ENCODE peak calls at places on chromosomes 13 and 19, in nine cellular contexts. One of them, this sample, is unnamed.
A peak's percentile ranks its signal among the peaks of the same experiment; 100 is the strongest.

GRCh38 chr13:49711218-49711863 is 20.1 kb upstream of the EBPL start:
- DNase-seq in fibroblast of the aortic adventitia: peak; percentile 41
- DNase-seq in colonic mucosa: no peak
- DNase-seq in thoracic aorta: no peak
- DNase-seq in cardiac fibroblast: peak; percentile 62
- DNase-seq in HFF-Myc: peak; percentile 62
- DNase-seq in GM12865: no peak
- DNase-seq in fibroblast of pulmonary artery: peak; percentile 83
- DNase-seq in ovary: no peak
- DNase-seq in this sample: peak; percentile 94

GRCh38 chr13:32823597-32823996 is 192.6 kb upstream of the KL start:
- DNase-seq in fibroblast of the aortic adventitia: no peak
- DNase-seq in colonic mucosa: no peak
- DNase-seq in thoracic aorta: no peak
- DNase-seq in cardiac fibroblast: no peak
- DNase-seq in HFF-Myc: no peak
- DNase-seq in GM12865: no peak
- DNase-seq in fibroblast of pulmonary artery: no peak
- DNase-seq in ovary: no peak
- DNase-seq in this sample: no peak

GRCh38 chr19:19550454-19550842 is 12.4 kb downstream of the CILP2 start:
- DNase-seq in fibroblast of the aortic adventitia: peak; percentile 55
- DNase-seq in colonic mucosa: no peak
- DNase-seq in thoracic aorta: no peak
- DNase-seq in cardiac fibroblast: peak; percentile 39
- DNase-seq in HFF-Myc: no peak
- DNase-seq in GM12865: no peak
- DNase-seq in fibroblast of pulmonary artery: peak; percentile 38
- DNase-seq in ovary: no peak
- DNase-seq in this sample: no peak

GRCh38 chr19:7658219-7658686 is 10.6 kb upstream of the RETN start:
- DNase-seq in fibroblast of the aortic adventitia: no peak
- DNase-seq in colonic mucosa: no peak
- DNase-seq in thoracic aorta: no peak
- DNase-seq in cardiac fibroblast: no peak
- DNase-seq in HFF-Myc: no peak
- DNase-seq in GM12865: peak; percentile 96
- DNase-seq in fibroblast of pulmonary artery: no peak
- DNase-seq in ovary: no peak
- DNase-seq in this sample: no peak

GRCh38 chr19:41978470-41978869 is 15.6 kb downstream of the ATP1A3 start:
- DNase-seq in fibroblast of the aortic adventitia: no peak
- DNase-seq in colonic mucosa: no peak
- DNase-seq in thoracic aorta: no peak
- DNase-seq in cardiac fibroblast: no peak
- DNase-seq in HFF-Myc: no peak
- DNase-seq in GM12865: no peak
- DNase-seq in fibroblast of pulmonary artery: no peak
- DNase-seq in ovary: no peak
- DNase-seq in this sample: no peak

GRCh38 chr19:7883796-7884570 is 4.3 kb upstream of the LRRC8E start:
- DNase-seq in fibroblast of the aortic adventitia: peak; percentile 27
- DNase-seq in colonic mucosa: no peak
- DNase-seq in thoracic aorta: no peak
- DNase-seq in cardiac fibroblast: peak; percentile 70
- DNase-seq in HFF-Myc: no peak
- DNase-seq in GM12865: no peak
- DNase-seq in fibroblast of pulmonary artery: no peak
- DNase-seq in ovary: no peak
- DNase-seq in this sample: peak; percentile 40

GRCh38 chr19:961866-962620 is 22.1 kb upstream of the WDR18 start:
- DNase-seq in fibroblast of the aortic adventitia: peak; percentile 53
- DNase-seq in colonic mucosa: peak; percentile 80
- DNase-seq in thoracic aorta: no peak
- DNase-seq in cardiac fibroblast: no peak
- DNase-seq in HFF-Myc: no peak
- DNase-seq in GM12865: no peak
- DNase-seq in fibroblast of pulmonary artery: no peak
- DNase-seq in ovary: no peak
- DNase-seq in this sample: peak; percentile 90

GRCh38 chr13:40146063-40146462 is 490.6 kb downstream of the COG6 start:
- DNase-seq in fibroblast of the aortic adventitia: no peak
- DNase-seq in colonic mucosa: no peak
- DNase-seq in thoracic aorta: no peak
- DNase-seq in cardiac fibroblast: no peak
- DNase-seq in HFF-Myc: no peak
- DNase-seq in GM12865: no peak
- DNase-seq in fibroblast of pulmonary artery: no peak
- DNase-seq in ovary: no peak
- DNase-seq in this sample: no peak

GRCh38 chr13:100432611-100433010 is 156.0 kb downstream of the GGACT start:
- DNase-seq in fibroblast of the aortic adventitia: no peak
- DNase-seq in colonic mucosa: no peak
- DNase-seq in thoracic aorta: no peak
- DNase-seq in cardiac fibroblast: no peak
- DNase-seq in HFF-Myc: no peak
- DNase-seq in GM12865: peak; percentile 9
- DNase-seq in fibroblast of pulmonary artery: no peak
- DNase-seq in ovary: no peak
- DNase-seq in this sample: no peak

GRCh38 chr13:47875206-47875605 is 125.9 kb downstream of the SUCLA2 start:
- DNase-seq in fibroblast of the aortic adventitia: no peak
- DNase-seq in colonic mucosa: no peak
- DNase-seq in thoracic aorta: no peak
- DNase-seq in cardiac fibroblast: no peak
- DNase-seq in HFF-Myc: no peak
- DNase-seq in GM12865: no peak
- DNase-seq in fibroblast of pulmonary artery: no peak
- DNase-seq in ovary: no peak
- DNase-seq in this sample: no peak

DNA sequence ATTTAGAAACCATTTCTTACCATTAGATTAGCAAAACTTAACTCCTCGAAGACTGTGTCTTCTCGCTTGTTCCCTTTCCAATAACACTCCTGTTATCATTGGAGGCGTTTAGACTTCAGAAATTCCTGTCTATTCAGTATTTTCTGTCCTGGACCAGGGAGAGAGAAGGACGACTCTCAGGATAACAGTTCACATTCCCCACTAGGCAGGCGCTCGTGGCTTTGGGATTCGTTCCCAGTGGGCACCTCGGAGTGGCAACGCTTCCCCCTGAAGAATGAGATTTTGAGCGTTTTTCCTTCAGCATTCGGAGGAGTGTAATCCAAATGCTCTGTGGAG is 429 bp upstream of the ZNF225 start:
- DNase-seq in fibroblast of the aortic adventitia: no peak
- DNase-seq in colonic mucosa: no peak
- DNase-seq in thoracic aorta: no peak
- DNase-seq in cardiac fibroblast: no peak
- DNase-seq in HFF-Myc: no peak
- DNase-seq in GM12865: no peak
- DNase-seq in fibroblast of pulmonary artery: no peak
- DNase-seq in ovary: no peak
- DNase-seq in this sample: no peak
- TF ChIP-seq CTCF in fibroblast of the aortic adventitia: no peak
- TF ChIP-seq CTCF in colonic mucosa: no peak
- TF ChIP-seq CTCF in thoracic aorta: no peak
- TF ChIP-seq CTCF in cardiac fibroblast: no peak
- TF ChIP-seq CTCF in HFF-Myc: no peak
- TF ChIP-seq CTCF in GM12865: no peak
- TF ChIP-seq CTCF in fibroblast of pulmonary artery: no peak
- TF ChIP-seq CTCF in ovary: no peak
- TF ChIP-seq CTCF in this sample: no peak

GRCh38 chr19:32333227-32333626 is 12.2 kb upstream of the ZNF507 start:
- DNase-seq in fibroblast of the aortic adventitia: no peak
- DNase-seq in colonic mucosa: no peak
- DNase-seq in thoracic aorta: no peak
- DNase-seq in cardiac fibroblast: no peak
- DNase-seq in HFF-Myc: no peak
- DNase-seq in GM12865: no peak
- DNase-seq in fibroblast of pulmonary artery: no peak
- DNase-seq in ovary: no peak
- DNase-seq in this sample: no peak

GRCh38 chr19:32337176-32337808 is 8.1 kb upstream of the ZNF507 start:
- DNase-seq in fibroblast of the aortic adventitia: no peak
- DNase-seq in colonic mucosa: no peak
- DNase-seq in thoracic aorta: no peak
- DNase-seq in cardiac fibroblast: peak; percentile 20
- DNase-seq in HFF-Myc: no peak
- DNase-seq in GM12865: no peak
- DNase-seq in fibroblast of pulmonary artery: no peak
- DNase-seq in ovary: no peak
- DNase-seq in this sample: no peak

GRCh38 chr19:32339988-32340874 is 5.2 kb upstream of the ZNF507 start:
- DNase-seq in fibroblast of the aortic adventitia: peak; percentile 43
- DNase-seq in colonic mucosa: peak; percentile 66
- DNase-seq in thoracic aorta: peak; percentile 29
- DNase-seq in cardiac fibroblast: peak; percentile 64
- DNase-seq in HFF-Myc: no peak
- DNase-seq in GM12865: peak; percentile 47
- DNase-seq in fibroblast of pulmonary artery: peak; percentile 61
- DNase-seq in ovary: peak; percentile 26
- DNase-seq in this sample: peak; percentile 47

DNA sequence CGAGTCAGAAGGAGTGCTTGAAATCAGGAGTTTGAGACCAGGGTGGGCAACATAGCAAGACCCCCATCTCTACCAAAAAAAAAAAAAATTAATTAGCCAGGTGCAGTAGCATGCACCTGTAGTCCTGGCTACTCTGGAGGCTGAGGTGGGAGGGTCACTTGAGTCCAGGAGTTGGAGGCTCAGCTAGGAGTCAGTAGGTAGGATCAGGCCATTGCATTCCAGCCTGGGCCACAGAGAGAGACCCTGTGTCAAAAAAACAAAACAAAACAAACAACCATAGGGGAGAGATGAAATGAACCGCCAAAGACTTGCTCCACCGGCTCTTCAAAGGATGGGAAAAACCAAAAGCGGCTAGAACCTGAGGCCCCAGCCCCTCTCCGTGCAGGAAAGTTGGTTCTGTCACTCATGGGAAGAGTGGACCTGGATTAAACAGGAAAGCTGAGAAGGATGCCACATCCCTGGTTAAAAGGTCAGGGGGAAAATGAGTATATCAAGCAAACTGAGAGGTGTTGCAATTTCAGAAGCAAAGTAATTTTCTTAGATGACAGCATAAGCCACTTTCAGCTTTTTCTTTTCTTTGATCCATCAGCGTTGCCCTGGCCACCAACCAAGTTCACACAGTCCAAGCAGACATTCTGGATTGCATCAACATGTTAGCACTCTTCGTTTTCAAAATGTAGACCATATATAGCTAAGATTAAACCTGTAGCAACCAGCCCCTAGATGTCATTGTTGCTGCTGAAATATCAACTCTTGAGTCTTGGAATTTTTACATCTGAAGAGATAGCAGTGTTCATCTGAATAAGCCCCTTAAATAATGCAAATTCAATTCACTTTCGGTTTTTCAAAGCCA is 8.9 kb upstream of the ZNF507 start:
- DNase-seq in fibroblast of the aortic adventitia: peak; percentile 76
- DNase-seq in colonic mucosa: no peak
- DNase-seq in thoracic aorta: no peak
- DNase-seq in cardiac fibroblast: peak; percentile 80
- DNase-seq in HFF-Myc: no peak
- DNase-seq in GM12865: no peak
- DNase-seq in fibroblast of pulmonary artery: peak; percentile 83
- DNase-seq in ovary: no peak
- DNase-seq in this sample: peak; percentile 74
- H3K4me3 ChIP-seq in fibroblast of the aortic adventitia: peak overlapping the region; percentile 52
- H3K4me3 ChIP-seq in colonic mucosa: no peak overlapping the region
- H3K4me3 ChIP-seq in thoracic aorta: peak overlapping the region; percentile 58
- H3K4me3 ChIP-seq in cardiac fibroblast: peak overlapping the region; percentile 35
- H3K4me3 ChIP-seq in HFF-Myc: no peak overlapping the region
- H3K4me3 ChIP-seq in GM12865: no peak overlapping the region
- H3K4me3 ChIP-seq in fibroblast of pulmonary artery: peak overlapping the region; percentile 53
- H3K4me3 ChIP-seq in ovary: no peak overlapping the region
- H3K4me3 ChIP-seq in this sample: peak overlapping the region; percentile 45

DNA sequence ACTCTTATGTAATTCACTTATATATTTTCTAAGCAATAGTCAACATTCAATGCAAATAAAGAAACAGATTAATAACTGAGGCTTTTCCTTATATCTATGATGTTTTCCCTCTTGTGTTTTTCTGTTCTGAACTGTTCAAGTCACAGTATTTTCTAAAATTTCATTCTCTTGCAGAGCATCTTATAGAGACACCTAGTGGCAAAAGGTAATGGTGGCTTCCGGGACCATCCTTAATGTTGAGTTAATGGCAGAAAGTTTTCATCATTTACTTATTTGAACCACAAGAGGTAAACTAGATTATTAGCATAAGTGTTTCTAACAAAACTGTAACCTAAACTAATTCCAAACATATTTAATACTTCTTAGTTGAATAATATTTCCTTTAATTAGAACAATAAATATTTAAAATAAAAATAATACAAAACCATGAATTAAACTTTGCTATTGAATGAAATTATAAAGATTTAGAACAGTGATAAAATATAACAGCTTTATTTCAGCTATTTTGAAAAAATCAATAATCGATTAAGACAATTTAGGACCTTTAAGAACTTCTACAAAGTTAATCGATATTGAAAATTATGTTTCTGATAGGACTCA is 1.7 kb upstream of the SLITRK5 start:
- DNase-seq in fibroblast of the aortic adventitia: peak; percentile 6
- DNase-seq in colonic mucosa: no peak
- DNase-seq in thoracic aorta: no peak
- DNase-seq in cardiac fibroblast: peak; percentile 20
- DNase-seq in HFF-Myc: no peak
- DNase-seq in GM12865: peak; percentile 30
- DNase-seq in fibroblast of pulmonary artery: peak; percentile 42
- DNase-seq in ovary: no peak
- DNase-seq in this sample: peak; percentile 8
- TF ChIP-seq CTCF in fibroblast of the aortic adventitia: peak; percentile 50
- TF ChIP-seq CTCF in colonic mucosa: peak; percentile 21
- TF ChIP-seq CTCF in thoracic aorta: no peak
- TF ChIP-seq CTCF in cardiac fibroblast: peak; percentile 53
- TF ChIP-seq CTCF in HFF-Myc: peak; percentile 44
- TF ChIP-seq CTCF in GM12865: peak; percentile 38
- TF ChIP-seq CTCF in fibroblast of pulmonary artery: peak; percentile 64
- TF ChIP-seq CTCF in ovary: no peak
- TF ChIP-seq CTCF in this sample: peak; percentile 51

GRCh38 chr19:14166448-14166847 is 30.1 kb upstream of the ASF1B start:
- DNase-seq in fibroblast of the aortic adventitia: no peak
- DNase-seq in colonic mucosa: no peak
- DNase-seq in thoracic aorta: no peak
- DNase-seq in cardiac fibroblast: no peak
- DNase-seq in HFF-Myc: no peak
- DNase-seq in GM12865: no peak
- DNase-seq in fibroblast of pulmonary artery: no peak
- DNase-seq in ovary: no peak
- DNase-seq in this sample: no peak
- H3K4me3 ChIP-seq in fibroblast of the aortic adventitia: no peak overlapping the region
- H3K4me3 ChIP-seq in colonic mucosa: no peak overlapping the region
- H3K4me3 ChIP-seq in thoracic aorta: no peak overlapping the region
- H3K4me3 ChIP-seq in cardiac fibroblast: no peak overlapping the region
- H3K4me3 ChIP-seq in HFF-Myc: no peak overlapping the region
- H3K4me3 ChIP-seq in GM12865: no peak overlapping the region
- H3K4me3 ChIP-seq in fibroblast of pulmonary artery: no peak overlapping the region
- H3K4me3 ChIP-seq in ovary: no peak overlapping the region
- H3K4me3 ChIP-seq in this sample: no peak overlapping the region

DNA sequence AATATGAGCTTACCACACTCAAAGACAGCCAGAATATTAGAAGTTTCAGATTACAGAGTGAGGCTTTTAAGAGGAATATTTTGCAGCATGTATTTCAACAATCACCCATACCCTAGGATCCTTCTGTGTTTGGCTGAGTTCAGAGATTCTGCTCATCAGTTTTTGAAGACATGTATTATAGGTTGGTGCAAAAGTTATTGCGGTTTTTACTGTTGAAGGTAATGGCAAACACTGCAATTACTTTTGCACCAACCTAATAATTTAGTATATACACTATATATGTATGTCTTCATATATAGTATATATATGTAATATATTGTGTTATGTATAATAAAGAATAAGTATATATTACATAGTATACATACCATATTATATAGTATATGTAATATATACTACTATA is 435.1 kb downstream of the IRS2 start:
- DNase-seq in fibroblast of the aortic adventitia: no peak
- DNase-seq in colonic mucosa: no peak
- DNase-seq in thoracic aorta: no peak
- DNase-seq in cardiac fibroblast: no peak
- DNase-seq in HFF-Myc: no peak
- DNase-seq in GM12865: no peak
- DNase-seq in fibroblast of pulmonary artery: no peak
- DNase-seq in ovary: no peak
- DNase-seq in this sample: no peak
- TF ChIP-seq CTCF in fibroblast of the aortic adventitia: no peak
- TF ChIP-seq CTCF in colonic mucosa: no peak
- TF ChIP-seq CTCF in thoracic aorta: no peak
- TF ChIP-seq CTCF in cardiac fibroblast: no peak
- TF ChIP-seq CTCF in HFF-Myc: no peak
- TF ChIP-seq CTCF in GM12865: no peak
- TF ChIP-seq CTCF in fibroblast of pulmonary artery: no peak
- TF ChIP-seq CTCF in ovary: no peak
- TF ChIP-seq CTCF in this sample: no peak

This sample was measured in fibroblast of villous mesenchyme.